ENCODE peak calls at places on chromosomes 13 and 19, in ten cellular contexts. F is heart right ventricle, L is Calu3, W is OCI-LY7, E is AG10803, Y is GM12865, K is endodermal cell, I is brain microvascular endothelial cell, J is HFFc6, G is heart left ventricle. B is an unnamed sample.

GRCh38 chr19:7482584-7483439 is 6.0 kb downstream of the PEX11G start:
- DNase-seq in F (no peak), L (no peak), W (no peak), E (no peak), Y (no peak), K (peak), I (no peak), J (no peak), G (peak), B (no peak)

GRCh38 chr19:12064266-12065099 is at the start of gene ZNF844:
- DNase-seq in F (peak), L (no peak), W (peak), E (peak), Y (peak), K (peak), I (peak), J (peak), G (peak), B (peak)

GRCh38 chr13:98434060-98434459 is 142.8 kb downstream of the STK24 start:
- DNase-seq in F (no peak), L (no peak), W (no peak), E (no peak), Y (no peak), K (no peak), I (no peak), J (no peak), G (no peak), B (no peak)

GRCh38 chr19:33248954-33249613 is 23.4 kb upstream of the SLC7A10 start:
- DNase-seq in F (no peak), L (peak), W (no peak), E (no peak), Y (no peak), K (no peak), I (no peak), J (no peak), G (no peak), B (no peak)

GRCh38 chr19:58338825-58339558 is 12.2 kb downstream of the ZSCAN22 start:
- DNase-seq in F (no peak), L (no peak), W (no peak), E (no peak), Y (no peak), K (peak), I (no peak), J (no peak), G (no peak), B (no peak)

GRCh38 chr13:50942630-50943311 is 33.2 kb downstream of the RNASEH2B start:
- DNase-seq in F (no peak), L (no peak), W (no peak), E (no peak), Y (no peak), K (peak), I (no peak), J (no peak), G (no peak), B (no peak)

GRCh38 chr13:101785858-101786257 is 333.4 kb downstream of the ITGBL1 start:
- DNase-seq in F (peak), L (peak), W (peak), E (peak), Y (peak), K (peak), I (peak), J (peak), G (peak), B (no peak)

GRCh38 chr13:31060655-31061054 is 101.0 kb downstream of the HSPH1 start:
- DNase-seq in F (no peak), L (no peak), W (no peak), E (no peak), Y (no peak), K (no peak), I (no peak), J (no peak), G (no peak), B (no peak)

GRCh38 chr13:50244913-50245574 is 229.8 kb downstream of the KCNRG start:
- DNase-seq in F (no peak), L (peak), W (peak), E (peak), Y (peak), K (no peak), I (peak), J (peak), G (no peak), B (no peak)

GRCh38 chr19:8041553-8041952 is 11.0 kb upstream of the CCL25 start:
- DNase-seq in F (no peak), L (no peak), W (no peak), E (no peak), Y (no peak), K (no peak), I (no peak), J (no peak), G (no peak), B (no peak)

GRCh38 chr19:8515317-8515716 is 1.4 kb upstream of the ZNF414 start:
- DNase-seq in F (no peak), L (no peak), W (no peak), E (no peak), Y (no peak), K (no peak), I (no peak), J (no peak), G (peak), B (no peak)

GRCh38 chr13:77373541-77373940 is 46.6 kb upstream of the MYCBP2 start:
- DNase-seq in F (no peak), L (no peak), W (no peak), E (no peak), Y (no peak), K (no peak), I (no peak), J (no peak), G (no peak), B (no peak)

GRCh38 chr19:10872551-10873107 is 1.3 kb downstream of the CARM1 start:
- DNase-seq in F (no peak), L (no peak), W (no peak), E (no peak), Y (peak), K (peak), I (no peak), J (no peak), G (no peak), B (no peak)

GRCh38 chr19:7947939-7948338 is 4.5 kb upstream of the TIMM44 start:
- DNase-seq in F (no peak), L (no peak), W (no peak), E (no peak), Y (no peak), K (no peak), I (no peak), J (peak), G (no peak), B (no peak)

GRCh38 chr19:8511573-8512101 is 2.3 kb downstream of the ZNF414 start:
- DNase-seq in F (no peak), L (no peak), W (no peak), E (no peak), Y (no peak), K (no peak), I (no peak), J (no peak), G (no peak), B (no peak)

GRCh38 chr19:2422951-2423880 is 4.2 kb downstream of the TIMM13 start:
- DNase-seq in F (no peak), L (no peak), W (no peak), E (no peak), Y (peak), K (no peak), I (no peak), J (no peak), G (no peak), B (no peak)

GRCh38 chr19:45152504-45153338 is 8.1 kb downstream of the NKPD1 start:
- DNase-seq in F (peak), L (no peak), W (no peak), E (peak), Y (peak), K (peak), I (no peak), J (no peak), G (peak), B (no peak)

GRCh38 chr13:29861694-29862110 is 11.3 kb upstream of the UBL3 start:
- DNase-seq in F (no peak), L (no peak), W (no peak), E (peak), Y (no peak), K (no peak), I (peak), J (peak), G (no peak), B (no peak)

GRCh38 chr19:29831041-29831548 is 19.3 kb downstream of the CCNE1 start:
- DNase-seq in F (no peak), L (peak), W (no peak), E (no peak), Y (peak), K (peak), I (no peak), J (no peak), G (no peak), B (no peak)

GRCh38 chr13:97506511-97506910 is 72.5 kb downstream of the RAP2A start:
- DNase-seq in F (no peak), L (no peak), W (no peak), E (peak), Y (no peak), K (no peak), I (peak), J (peak), G (no peak), B (no peak)

GRCh38 chr19:55086730-55087541 is 11.3 kb downstream of the EPS8L1 start:
- DNase-seq in F (peak), L (no peak), W (no peak), E (peak), Y (peak), K (peak), I (peak), J (peak), G (peak), B (peak)

GRCh38 chr13:49374585-49375290 is 69.1 kb downstream of the CAB39L start:
- DNase-seq in F (no peak), L (no peak), W (peak), E (peak), Y (peak), K (no peak), I (peak), J (peak), G (no peak), B (no peak)

GRCh38 chr19:50729894-50730293 is 6.7 kb downstream of the CLEC11A start:
- DNase-seq in F (no peak), L (no peak), W (no peak), E (no peak), Y (no peak), K (no peak), I (no peak), J (no peak), G (no peak), B (no peak)

GRCh38 chr13:42215578-42216421 is 56.2 kb upstream of the AKAP11 start:
- DNase-seq in F (no peak), L (peak), W (peak), E (peak), Y (peak), K (peak), I (peak), J (peak), G (no peak), B (no peak)

GRCh38 chr19:3137139-3137538 is 1.3 kb downstream of the GNA15 start:
- DNase-seq in F (no peak), L (no peak), W (no peak), E (no peak), Y (no peak), K (no peak), I (no peak), J (no peak), G (peak), B (no peak)

GRCh38 chr13:92429231-92429630 is 797.4 kb upstream of the GPC6 start:
- DNase-seq in F (no peak), L (no peak), W (no peak), E (no peak), Y (no peak), K (no peak), I (no peak), J (no peak), G (no peak), B (no peak)

GRCh38 chr13:97068146-97068545 is 73.9 kb upstream of the OXGR1 start:
- DNase-seq in F (no peak), L (no peak), W (no peak), E (no peak), Y (no peak), K (no peak), I (peak), J (no peak), G (no peak), B (no peak)

GRCh38 chr19:7987084-7987768 is 18.2 kb downstream of the ELAVL1 start:
- DNase-seq in F (no peak), L (no peak), W (no peak), E (no peak), Y (peak), K (no peak), I (no peak), J (no peak), G (no peak), B (no peak)

GRCh38 chr13:26583662-26584061 is 26.2 kb downstream of the WASF3 start:
- DNase-seq in F (no peak), L (no peak), W (no peak), E (no peak), Y (no peak), K (no peak), I (no peak), J (no peak), G (no peak), B (no peak)

GRCh38 chr19:29329460-29330134 is 116.6 kb upstream of the UQCRFS1 start:
- DNase-seq in F (no peak), L (no peak), W (peak), E (peak), Y (peak), K (peak), I (no peak), J (no peak), G (no peak), B (no peak)

GRCh38 chr13:112861876-112862615 is 107.0 kb upstream of the MCF2L start:
- DNase-seq in F (no peak), L (no peak), W (no peak), E (no peak), Y (no peak), K (peak), I (no peak), J (no peak), G (no peak), B (no peak)

GRCh38 chr13:112855859-112856258 is 113.2 kb upstream of the MCF2L start:
- DNase-seq in F (no peak), L (no peak), W (no peak), E (no peak), Y (no peak), K (peak), I (no peak), J (no peak), G (no peak), B (no peak)

GRCh38 chr13:112857914-112858490 is 111.0 kb upstream of the MCF2L start:
- DNase-seq in F (no peak), L (no peak), W (no peak), E (no peak), Y (no peak), K (peak), I (no peak), J (no peak), G (no peak), B (no peak)

GRCh38 chr13:112859128-112859816 is 109.7 kb upstream of the MCF2L start:
- DNase-seq in F (no peak), L (no peak), W (no peak), E (no peak), Y (no peak), K (peak), I (no peak), J (no peak), G (no peak), B (no peak)

GRCh38 chr13:112859817-112860190 is 109.2 kb upstream of the MCF2L start:
- DNase-seq in F (no peak), L (no peak), W (peak), E (peak), Y (peak), K (peak), I (peak), J (no peak), G (peak), B (no peak)
- TF ChIP-seq CTCF in F (no peak), L (no peak), W (no peak), E (no peak), Y (no peak), K (no peak), I (no peak), J (no peak), G (no peak), B (no peak)

GRCh38 chr19:41887711-41888382 is 4.9 kb downstream of the ARHGEF1 start:
- DNase-seq in F (no peak), L (peak), W (peak), E (no peak), Y (peak), K (peak), I (no peak), J (peak), G (no peak), B (no peak)
- TF ChIP-seq CTCF in F (no peak), L (peak), W (peak), E (no peak), Y (peak), K (peak), I (peak), J (peak), G (no peak), B (no peak)

GRCh38 chr13:58406545-58406944 is 775.0 kb downstream of the PCDH17 start:
- DNase-seq in F (no peak), L (no peak), W (no peak), E (no peak), Y (no peak), K (no peak), I (no peak), J (no peak), G (no peak), B (no peak)
- TF ChIP-seq CTCF in F (no peak), L (no peak), W (no peak), E (no peak), Y (no peak), K (no peak), I (no peak), J (no peak), G (no peak), B (no peak)

GRCh38 chr19:13958043-13958442 is 5.7 kb downstream of the DCAF15 start:
- DNase-seq in F (no peak), L (no peak), W (no peak), E (no peak), Y (no peak), K (no peak), I (no peak), J (no peak), G (no peak), B (no peak)

GRCh38 chr19:13960863-13961784 is 8.8 kb downstream of the DCAF15 start:
- DNase-seq in F (no peak), L (no peak), W (no peak), E (no peak), Y (no peak), K (no peak), I (no peak), J (no peak), G (peak), B (no peak)

GRCh38 chr19:13959141-13959961 is 7.0 kb downstream of the DCAF15 start:
- DNase-seq in F (no peak), L (no peak), W (no peak), E (no peak), Y (no peak), K (no peak), I (no peak), J (no peak), G (no peak), B (no peak)

GRCh38 chr19:13961826-13962737 is 9.8 kb downstream of the DCAF15 start:
- DNase-seq in F (no peak), L (no peak), W (no peak), E (no peak), Y (no peak), K (peak), I (no peak), J (no peak), G (peak), B (no peak)

GRCh38 chr19:13959962-13960862 is 7.9 kb downstream of the DCAF15 start:
- DNase-seq in F (no peak), L (peak), W (no peak), E (no peak), Y (no peak), K (peak), I (no peak), J (no peak), G (peak), B (no peak)
- TF ChIP-seq CTCF in F (peak), L (no peak), W (peak), E (peak), Y (peak), K (peak), I (peak), J (peak), G (no peak), B (peak)

GRCh38 chr13:114249062-114249461 is 14.4 kb downstream of the CDC16 start:
- DNase-seq in F (no peak), L (no peak), W (no peak), E (no peak), Y (no peak), K (no peak), I (no peak), J (no peak), G (no peak), B (no peak)

GRCh38 chr13:114248011-114248410 is 13.3 kb downstream of the CDC16 start:
- DNase-seq in F (no peak), L (no peak), W (no peak), E (peak), Y (no peak), K (no peak), I (no peak), J (peak), G (no peak), B (no peak)

GRCh38 chr13:114241918-114242317 is 7.2 kb downstream of the CDC16 start:
- DNase-seq in F (no peak), L (no peak), W (no peak), E (no peak), Y (no peak), K (no peak), I (no peak), J (no peak), G (no peak), B (no peak)

DNA sequence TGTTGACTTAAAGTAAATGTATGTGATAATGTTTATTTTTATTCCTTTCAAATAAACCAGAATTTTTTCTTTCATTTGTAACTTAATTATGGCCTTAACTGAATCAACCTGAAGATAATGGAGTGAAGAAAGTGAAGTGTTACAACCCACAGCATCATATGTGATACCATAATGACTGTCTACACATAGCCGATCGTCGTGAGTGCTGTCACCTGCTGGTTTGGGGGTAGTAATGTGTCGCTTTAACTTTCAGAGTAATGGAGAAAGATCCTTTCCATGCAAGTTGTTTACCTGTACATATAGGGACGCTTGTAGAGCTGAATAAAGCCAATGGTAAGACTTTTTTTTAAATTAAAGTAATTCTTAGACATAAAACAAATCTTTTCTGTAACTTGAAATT is 9.9 kb downstream of the CDC16 start:
- DNase-seq in F (no peak), L (no peak), W (no peak), E (no peak), Y (no peak), K (no peak), I (no peak), J (no peak), G (no peak), B (no peak)
- TF ChIP-seq CTCF in F (no peak), L (no peak), W (peak), E (no peak), Y (no peak), K (peak), I (no peak), J (no peak), G (no peak), B (no peak)

DNA sequence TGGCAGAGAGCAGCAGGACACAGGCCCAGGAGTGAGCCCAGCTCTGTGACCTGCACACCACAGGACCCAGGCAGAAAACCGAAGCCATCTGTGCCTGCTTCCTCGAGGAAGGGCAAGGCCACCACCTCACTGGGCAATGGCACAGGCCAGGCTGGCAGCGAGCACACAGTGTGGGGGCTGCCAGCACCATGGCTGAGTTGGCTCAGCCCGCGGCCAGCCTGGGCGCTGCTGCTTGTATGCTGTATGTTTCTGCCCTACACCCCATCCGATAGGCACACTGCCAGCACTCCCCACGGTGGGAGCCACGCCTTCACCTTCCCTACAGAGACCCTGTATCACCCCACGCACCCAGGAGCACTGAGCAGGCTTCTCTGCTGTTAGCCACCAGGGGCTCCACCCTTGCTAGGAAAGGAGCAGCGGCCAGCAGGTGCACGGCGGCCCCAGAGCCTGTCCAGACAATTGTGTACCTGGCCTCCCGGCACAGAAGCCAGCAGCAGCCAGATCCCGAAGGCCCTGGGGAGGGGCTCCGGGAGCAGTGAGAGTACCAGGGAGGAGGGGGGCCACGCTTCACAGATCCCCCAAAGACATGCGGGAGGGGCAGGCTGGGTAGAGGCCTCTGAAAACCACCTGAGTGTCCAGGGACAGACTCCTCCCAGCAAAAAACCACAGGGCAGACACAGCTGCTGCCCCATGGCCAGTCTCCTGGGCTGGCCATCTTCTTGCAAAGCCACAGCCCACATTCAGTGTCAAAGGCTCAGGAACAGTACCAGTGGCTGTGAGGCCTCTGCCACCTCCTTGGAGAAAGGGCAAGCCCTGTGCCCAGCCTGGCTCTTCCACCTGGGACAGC is 56.1 kb downstream of the MLLT1 start:
- DNase-seq in F (no peak), L (no peak), W (no peak), E (no peak), Y (no peak), K (no peak), I (no peak), J (no peak), G (no peak), B (no peak)
- TF ChIP-seq CTCF in F (no peak), L (no peak), W (no peak), E (no peak), Y (no peak), K (no peak), I (no peak), J (no peak), G (no peak), B (no peak)